ENCODE peak calls at places on chromosomes 4 and X, in ten cellular contexts. M is NCI-H748 treated with DMSO at 0.1 percent for 48 hours; B is amniotic epithelial cell; D is sigmoid colon; I is substantia nigra; X is cardiac muscle cell; N is T-helper 1 cell; F is stimulated activated CD4-positive, alpha-beta T cell treated with anti-CD3 and anti-CD28 coated beads, Interleukin-4, amount 100 ng/mL, for 1 hour; Q is PC-9; T is ELR. K is an unnamed sample.

GRCh38 chr4:51932261-51932660 is 87.9 kb downstream of the LRRC66 start:
- DNase-seq in T (no peak), M (no peak), D (no peak), Q (no peak), X (peak), I (no peak), N (no peak), B (peak), F (no peak), K (no peak)

GRCh38 chr4:147834480-147834879 is 102.6 kb downstream of the ARHGAP10 start:
- DNase-seq in B (no peak), X (no peak), F (no peak), I (no peak), Q (no peak), T (no peak), N (no peak), D (no peak), M (no peak), K (no peak)

GRCh38 chr4:84647307-84647884 is 64.5 kb downstream of the CDS1 start:
- DNase-seq in F (no peak), M (peak), T (no peak), N (no peak), B (peak), D (no peak), Q (no peak), I (no peak), X (peak), K (no peak)

GRCh38 chr4:98448923-98449322 is 187.7 kb downstream of the RAP1GDS1 start:
- DNase-seq in B (peak), F (no peak), I (no peak), N (no peak), T (no peak), D (no peak), X (peak), M (no peak), Q (no peak), K (no peak)

GRCh38 chr4:76562851-76563803 is 128.1 kb downstream of the SHROOM3 start:
- DNase-seq in I (no peak), N (no peak), X (no peak), D (no peak), F (no peak), T (no peak), B (peak), M (no peak), Q (peak), K (peak)

GRCh38 chrX:124230573-124231300 is 101.7 kb upstream of the TEX13D start:
- DNase-seq in N (no peak), T (no peak), F (no peak), B (no peak), D (no peak), X (no peak), I (no peak), M (no peak), Q (no peak), K (no peak)

GRCh38 chrX:110241816-110242215 is 76.1 kb downstream of the AMMECR1 start:
- DNase-seq in B (no peak), M (peak), T (no peak), X (peak), I (no peak), D (no peak), F (no peak), N (no peak), Q (no peak), K (peak)

GRCh38 chr4:164800786-164801185 is 46.9 kb downstream of the SMIM31 start:
- DNase-seq in Q (no peak), F (no peak), M (no peak), D (no peak), B (no peak), I (no peak), T (no peak), N (no peak), X (no peak), K (no peak)

GRCh38 chr4:45131020-45131419 is 404.7 kb upstream of the GNPDA2 start:
- DNase-seq in X (no peak), N (no peak), T (no peak), F (no peak), D (no peak), B (no peak), I (no peak), Q (no peak), M (peak), K (no peak)

GRCh38 chr4:154529737-154530136 is 20.5 kb downstream of the PLRG1 start:
- DNase-seq in X (peak), N (no peak), Q (no peak), B (no peak), T (no peak), D (no peak), I (no peak), F (no peak), M (no peak), K (peak)

GRCh38 chr4:140053185-140053584 is 100.8 kb downstream of the MAML3 start:
- DNase-seq in X (no peak), F (no peak), N (no peak), Q (no peak), M (no peak), D (no peak), T (no peak), I (no peak), B (no peak), K (no peak)

GRCh38 chrX:368811-369562 is 17.7 kb downstream of the PPP2R3B start:
- DNase-seq in X (peak), N (no peak), M (no peak), B (peak), D (no peak), F (no peak), T (no peak), Q (no peak), I (no peak), K (no peak)

GRCh38 chrX:100410901-100411801 is 1.1 kb upstream of the PCDH19 start:
- DNase-seq in M (no peak), D (peak), T (no peak), F (no peak), Q (no peak), B (no peak), N (no peak), X (no peak), I (no peak), K (no peak)

GRCh38 chrX:149521438-149521837 is 16.3 kb upstream of the IDS start:
- DNase-seq in D (no peak), X (no peak), Q (no peak), N (no peak), T (no peak), F (no peak), B (no peak), M (no peak), I (no peak), K (no peak)

GRCh38 chrX:148498067-148498466 is 2.4 kb upstream of the AFF2 start:
- DNase-seq in T (no peak), M (no peak), I (no peak), N (no peak), F (no peak), D (no peak), Q (no peak), X (no peak), B (no peak), K (no peak)

GRCh38 chr4:151674804-151675290 is 86.0 kb downstream of the GATB start:
- DNase-seq in B (peak), X (peak), N (no peak), M (no peak), I (peak), Q (no peak), F (no peak), T (peak), D (peak), K (peak)

GRCh38 chrX:109393859-109394258 is 88.0 kb downstream of the GUCY2F start:
- DNase-seq in N (no peak), M (no peak), Q (no peak), B (no peak), T (peak), F (no peak), X (peak), I (no peak), D (no peak), K (no peak)

GRCh38 chrX:78456909-78457308 is 129.5 kb upstream of the CYSLTR1 start:
- DNase-seq in M (no peak), T (no peak), Q (no peak), F (no peak), X (no peak), I (no peak), N (no peak), D (no peak), B (no peak), K (no peak)

GRCh38 chr4:184268574-184269160 is 51.0 kb upstream of the ENPP6 start:
- DNase-seq in D (no peak), F (no peak), Q (no peak), N (no peak), M (no peak), B (no peak), T (peak), I (no peak), X (peak), K (no peak)

GRCh38 chr4:55284331-55284730 is 61.7 kb upstream of the SRD5A3 start:
- DNase-seq in F (no peak), I (no peak), D (no peak), B (no peak), X (no peak), T (no peak), Q (no peak), N (no peak), M (no peak), K (no peak)

GRCh38 chr4:10087152-10087791 is 29.3 kb downstream of the WDR1 start:
- DNase-seq in F (no peak), M (no peak), T (no peak), I (no peak), D (peak), N (no peak), X (no peak), Q (no peak), B (no peak), K (no peak)

GRCh38 chr4:112857461-112857860 is 192.0 kb upstream of the ANK2 start:
- DNase-seq in Q (no peak), I (no peak), F (no peak), B (peak), T (peak), M (no peak), X (peak), D (no peak), N (no peak), K (no peak)

K was measured in prostate gland.